ENCODE peak calls at places on chromosome 9, in five cellular contexts. M is Jurkat, Clone E6-1; U is hepatic stellate cell; G is stimulated activated CD8-positive, alpha-beta memory T cell treated with anti-CD3 and anti-CD28 coated beads, Interleukin-12 subunit alpha, Interleukin-12 subunit beta, amount 100 ng/mL, for 4 hours; O is Peyer's patch. Q is an unnamed sample.

GRCh38 chr9:115058684-115059315 is 59.2 kb downstream of the TNC start:
- DNase-seq in O (no peak), G (no peak), U (peak), M (no peak), Q (peak)

GRCh38 chr9:133151041-133151440 is 12.7 kb downstream of the GBGT1 start:
- DNase-seq in M (no peak), O (no peak), G (no peak), U (no peak), Q (no peak)

GRCh38 chr9:124208571-124208970 is 49.2 kb upstream of the NEK6 start:
- DNase-seq in G (no peak), U (no peak), M (no peak), O (no peak), Q (no peak)

GRCh38 chr9:14993061-14993800 is 83.0 kb upstream of the FREM1 start:
- DNase-seq in O (peak), M (no peak), U (peak), G (no peak), Q (peak)

GRCh38 chr9:127568971-127569818 is 42.9 kb upstream of the STXBP1 start:
- DNase-seq in O (peak), G (peak), U (peak), M (peak), Q (peak)

GRCh38 chr9:5879419-5880181 is 11.1 kb upstream of the MLANA start:
- DNase-seq in M (no peak), U (peak), O (no peak), G (no peak), Q (peak)

GRCh38 chr9:71896762-71897161 is 14.2 kb downstream of the ABHD17B start:
- DNase-seq in G (no peak), M (no peak), O (no peak), U (no peak), Q (no peak)

GRCh38 chr9:34227445-34227844 is 48.6 kb downstream of the UBAP1 start:
- DNase-seq in O (no peak), M (no peak), G (no peak), U (peak), Q (no peak)

GRCh38 chr9:124395826-124396225 is 19.4 kb downstream of the PSMB7 start:
- DNase-seq in M (no peak), O (no peak), G (no peak), U (no peak), Q (no peak)

GRCh38 chr9:32378496-32378895 is 5.9 kb upstream of the ACO1 start:
- DNase-seq in U (peak), M (peak), G (no peak), O (peak), Q (peak)

GRCh38 chr9:77030045-77030444 is 10.6 kb downstream of the FOXB2 start:
- DNase-seq in M (no peak), O (no peak), G (no peak), U (no peak), Q (no peak)

GRCh38 chr9:125460883-125461475 is 199.4 kb downstream of the GAPVD1 start:
- DNase-seq in O (no peak), M (no peak), G (no peak), U (peak), Q (no peak)

GRCh38 chr9:8825600-8826147 is 1026.1 kb upstream of the DMAC1 start:
- DNase-seq in O (no peak), U (no peak), M (no peak), G (no peak), Q (no peak)

Q was measured in amniotic stem cell.